ENCODE peak calls at places on chromosomes 1 and 21, in five cellular contexts. C, F, X, K and O are unnamed samples.

GRCh38 chr1:53331446-53332187 is 3.7 kb upstream of the LRP8 start:
- DNase-seq in X (no peak), F (no peak), C (peak), K (no peak), O (no peak)

GRCh38 chr1:31707711-31708110 is 3.9 kb upstream of the COL16A1 start:
- DNase-seq in K (no peak), X (no peak), F (no peak), C (no peak), O (no peak)

GRCh38 chr1:67031121-67031520 is 22.8 kb downstream of the SLC35D1 start:
- DNase-seq in C (no peak), F (no peak), X (no peak), K (no peak), O (no peak)

GRCh38 chr1:221683681-221684080 is 58.2 kb downstream of the DUSP10 start:
- DNase-seq in K (no peak), F (no peak), X (no peak), C (no peak), O (no peak)

GRCh38 chr1:247465796-247466195 is 7.9 kb upstream of the OR2B11 start:
- DNase-seq in K (no peak), X (no peak), F (no peak), C (no peak), O (no peak)

GRCh38 chr21:46128983-46129571 is 26.3 kb downstream of the FTCD start:
- DNase-seq in C (no peak), F (no peak), X (no peak), K (no peak), O (no peak)

GRCh38 chr1:99758073-99758511 is 8.3 kb downstream of the FRRS1 start:
- DNase-seq in C (no peak), X (no peak), K (no peak), F (no peak), O (no peak)

GRCh38 chr1:206685256-206685748 is 597 bp downstream of the MAPKAPK2 start:
- DNase-seq in F (peak), K (no peak), C (peak), X (no peak), O (peak)

GRCh38 chr1:154607084-154607747 is 770 bp downstream of the ADAR start:
- DNase-seq in F (peak), C (no peak), X (no peak), K (peak), O (peak)

GRCh38 chr1:172003766-172004530 is 162.7 kb downstream of the DNM3 start:
- DNase-seq in X (no peak), C (no peak), F (no peak), K (no peak), O (no peak)

GRCh38 chr1:46396429-46397398 is 2.6 kb downstream of the FAAH start:
- DNase-seq in X (no peak), C (no peak), K (no peak), F (no peak), O (no peak)

GRCh38 chr1:163974120-163974519 is 584.9 kb upstream of the PBX1 start:
- DNase-seq in X (no peak), C (no peak), F (no peak), K (no peak), O (no peak)

GRCh38 chr1:93827128-93827527 is 51.9 kb downstream of the DNTTIP2 start:
- DNase-seq in K (no peak), F (no peak), C (no peak), X (no peak), O (no peak)